ENCODE peak calls at places on chromosomes 3 and 15, in ten cellular contexts. J is cardiac muscle cell; Y is tibial artery; S is heart right ventricle; R is SK-N-SH; C is CD4-positive, alpha-beta memory T cell; I is RWPE1; U is neural progenitor cell; B is body of pancreas; M is endodermal cell. O is an unnamed sample.

GRCh38 chr3:113560845-113561623 is 28.7 kb downstream of the SIDT1 start:
- DNase-seq in J (no peak), Y (no peak), S (no peak), R (peak), C (peak), I (no peak), U (no peak), B (no peak), M (no peak), O (no peak)

GRCh38 chr15:87167055-87167454 is 1087.4 kb downstream of the AGBL1 start:
- DNase-seq in J (no peak), Y (no peak), S (no peak), R (no peak), C (no peak), I (no peak), U (no peak), B (no peak), M (no peak), O (no peak)

GRCh38 chr3:57112206-57112605 is 51.7 kb downstream of the SPATA12 start:
- DNase-seq in J (peak), Y (no peak), S (no peak), R (peak), C (no peak), I (no peak), U (peak), B (no peak), M (peak), O (no peak)

GRCh38 chr3:35200056-35200455 is 439.3 kb upstream of the ARPP21 start:
- DNase-seq in J (no peak), Y (no peak), S (no peak), R (no peak), C (no peak), I (peak), U (no peak), B (no peak), M (no peak), O (no peak)

GRCh38 chr15:63134245-63134644 is 12.6 kb downstream of the LACTB start:
- DNase-seq in J (no peak), Y (no peak), S (no peak), R (no peak), C (no peak), I (no peak), U (no peak), B (no peak), M (no peak), O (no peak)

GRCh38 chr3:55688154-55688553 is 201.0 kb upstream of the WNT5A start:
- DNase-seq in J (no peak), Y (no peak), S (no peak), R (no peak), C (no peak), I (no peak), U (no peak), B (no peak), M (no peak), O (no peak)

GRCh38 chr15:77097317-77097721 is 26.4 kb upstream of the TSPAN3 start:
- DNase-seq in J (no peak), Y (no peak), S (no peak), R (peak), C (no peak), I (no peak), U (no peak), B (no peak), M (no peak), O (no peak)

GRCh38 chr3:113245775-113246174 is 34.4 kb downstream of the BOC start:
- DNase-seq in J (no peak), Y (no peak), S (peak), R (no peak), C (no peak), I (no peak), U (peak), B (no peak), M (no peak), O (no peak)

GRCh38 chr3:142445816-142446254 is 2.0 kb downstream of the XRN1 start:
- DNase-seq in J (no peak), Y (no peak), S (no peak), R (no peak), C (no peak), I (no peak), U (no peak), B (no peak), M (no peak), O (no peak)

GRCh38 chr3:187473778-187474406 is 105.7 kb downstream of the RTP4 start:
- DNase-seq in J (no peak), Y (no peak), S (no peak), R (no peak), C (no peak), I (no peak), U (peak), B (no peak), M (no peak), O (no peak)

GRCh38 chr3:48684480-48685143 is 1.1 kb downstream of the NCKIPSD start:
- DNase-seq in J (no peak), Y (peak), S (peak), R (no peak), C (no peak), I (no peak), U (no peak), B (peak), M (no peak), O (no peak)

GRCh38 chr3:84893211-84893610 is 65.6 kb upstream of the CADM2 start:
- DNase-seq in J (no peak), Y (no peak), S (no peak), R (no peak), C (no peak), I (no peak), U (no peak), B (no peak), M (no peak), O (no peak)

GRCh38 chr3:117443014-117443413 is 733.4 kb downstream of the TUSC7 start:
- DNase-seq in J (no peak), Y (no peak), S (no peak), R (no peak), C (no peak), I (peak), U (no peak), B (no peak), M (no peak), O (no peak)

GRCh38 chr15:42141795-42142667 is 14.4 kb downstream of the PLA2G4F start:
- DNase-seq in J (no peak), Y (peak), S (no peak), R (no peak), C (no peak), I (no peak), U (no peak), B (no peak), M (no peak), O (no peak)

GRCh38 chr3:188169826-188170455 is 16.0 kb downstream of the LPP start:
- DNase-seq in J (no peak), Y (no peak), S (peak), R (no peak), C (no peak), I (no peak), U (no peak), B (no peak), M (no peak), O (no peak)

GRCh38 chr3:62462097-62462789 is 88.9 kb upstream of the FEZF2 start:
- DNase-seq in J (no peak), Y (no peak), S (no peak), R (no peak), C (no peak), I (no peak), U (no peak), B (no peak), M (no peak), O (no peak)

GRCh38 chr3:115960799-115961198 is 337.5 kb downstream of the GAP43 start:
- DNase-seq in J (no peak), Y (no peak), S (no peak), R (peak), C (no peak), I (no peak), U (no peak), B (no peak), M (no peak), O (no peak)

GRCh38 chr3:132404276-132404675 is 13.0 kb upstream of the DNAJC13 start:
- DNase-seq in J (no peak), Y (no peak), S (no peak), R (peak), C (no peak), I (no peak), U (no peak), B (no peak), M (no peak), O (no peak)

DNA sequence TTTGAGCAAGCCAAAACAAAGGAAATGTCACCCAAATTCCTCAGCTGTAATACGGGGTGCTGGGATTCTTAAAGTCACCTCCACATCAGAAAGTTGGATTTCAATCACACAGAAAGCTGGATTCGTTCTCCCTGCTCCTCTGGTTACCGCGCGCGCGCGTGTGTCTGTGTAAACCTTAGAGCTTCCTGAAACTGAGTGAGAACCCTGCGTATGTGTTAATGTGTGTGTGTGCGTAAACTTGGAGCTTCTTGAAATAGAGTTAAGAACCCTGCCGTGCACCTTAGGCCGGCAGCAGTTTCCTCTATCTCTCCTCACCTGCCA is 579 bp downstream of the LZTFL1 start:
- DNase-seq in J (peak), Y (no peak), S (no peak), R (no peak), C (no peak), I (no peak), U (peak), B (peak), M (no peak), O (no peak)
- H3K27ac ChIP-seq in J (peak), Y (peak), S (no peak), R (no peak), C (peak), I (peak), U (no peak), B (peak), M (no peak), O (peak)

DNA sequence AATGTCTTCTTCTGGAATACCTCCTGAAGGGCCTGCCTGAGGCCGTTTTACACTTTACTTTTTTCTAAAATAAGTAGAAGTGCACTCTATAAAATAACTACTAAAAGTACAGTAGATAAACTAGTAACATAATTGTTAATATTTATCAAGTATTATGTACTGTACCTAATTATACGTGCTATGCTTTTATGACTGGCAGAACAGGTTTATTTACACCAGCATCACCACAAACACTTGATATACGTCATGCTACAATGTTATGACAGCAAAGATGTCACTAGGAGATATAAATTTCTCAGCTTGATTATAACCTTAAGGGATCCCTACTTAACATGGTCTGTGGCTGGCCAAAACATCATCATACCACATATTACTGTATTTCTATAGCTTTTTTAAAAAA is 29.4 kb downstream of the DLG1 start:
- DNase-seq in J (no peak), Y (no peak), S (no peak), R (no peak), C (no peak), I (no peak), U (no peak), B (no peak), M (no peak), O (no peak)
- H3K27ac ChIP-seq in J (no peak), Y (no peak), S (no peak), R (no peak), C (no peak), I (no peak), U (no peak), B (no peak), M (no peak), O (no peak)

GRCh38 chr3:69665026-69665739 is 74.1 kb upstream of the MITF start:
- DNase-seq in J (peak), Y (no peak), S (peak), R (peak), C (no peak), I (peak), U (no peak), B (peak), M (peak), O (no peak)
- H3K27ac ChIP-seq in J (peak), Y (no peak), S (peak), R (peak), C (no peak), I (no peak), U (no peak), B (peak), M (no peak), O (no peak)

GRCh38 chr15:47513496-47513895 is 203.8 kb upstream of the SEMA6D start:
- DNase-seq in J (no peak), Y (no peak), S (no peak), R (no peak), C (no peak), I (no peak), U (no peak), B (no peak), M (no peak), O (no peak)
- H3K27ac ChIP-seq in J (no peak), Y (no peak), S (no peak), R (no peak), C (no peak), I (no peak), U (no peak), B (no peak), M (no peak), O (no peak)

GRCh38 chr3:37993067-37993809 is 2.7 kb downstream of the VILL start:
- DNase-seq in J (no peak), Y (peak), S (no peak), R (no peak), C (no peak), I (no peak), U (no peak), B (no peak), M (peak), O (no peak)
- H3K27ac ChIP-seq in J (no peak), Y (peak), S (peak), R (no peak), C (peak), I (peak), U (no peak), B (peak), M (no peak), O (peak)

DNA sequence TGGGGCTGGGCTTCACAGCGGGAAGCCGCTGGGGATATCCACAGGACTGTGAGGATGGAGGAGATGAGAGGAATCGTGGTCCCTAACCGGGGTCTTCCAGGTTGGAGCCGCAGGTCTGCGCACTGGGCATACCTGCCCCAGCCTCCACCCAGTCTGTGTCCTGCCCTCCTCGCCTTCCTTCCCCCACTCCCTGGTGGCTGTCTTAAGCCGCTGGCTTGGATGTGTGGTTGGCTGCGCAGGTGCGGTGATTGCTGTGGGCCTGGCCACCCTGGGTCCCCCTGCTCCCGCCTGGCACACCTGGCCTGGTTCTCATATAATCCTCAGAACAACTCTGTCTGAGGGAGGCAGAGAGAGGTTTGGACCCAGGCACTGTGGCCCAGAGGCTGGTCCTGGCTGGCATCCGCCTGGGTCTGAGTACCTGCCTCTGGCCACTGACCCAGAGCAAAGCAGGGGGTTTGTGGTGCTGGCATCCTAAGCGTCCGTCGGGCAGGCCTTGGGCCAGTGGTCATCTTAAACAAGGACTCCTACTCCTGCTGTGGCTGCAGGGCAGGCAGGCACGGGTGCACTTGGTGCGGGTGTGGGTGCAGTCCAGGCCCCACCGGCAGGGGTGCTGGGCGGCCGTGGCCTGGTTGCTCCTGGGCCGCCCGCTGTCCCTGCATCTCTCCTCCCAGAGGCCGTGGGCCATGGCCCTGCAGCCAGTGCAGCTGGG is 18.7 kb downstream of the PLXNA1 start:
- DNase-seq in J (no peak), Y (no peak), S (no peak), R (no peak), C (no peak), I (no peak), U (no peak), B (no peak), M (peak), O (no peak)
- H3K27ac ChIP-seq in J (peak), Y (peak), S (peak), R (peak), C (no peak), I (no peak), U (peak), B (peak), M (peak), O (no peak)

DNA sequence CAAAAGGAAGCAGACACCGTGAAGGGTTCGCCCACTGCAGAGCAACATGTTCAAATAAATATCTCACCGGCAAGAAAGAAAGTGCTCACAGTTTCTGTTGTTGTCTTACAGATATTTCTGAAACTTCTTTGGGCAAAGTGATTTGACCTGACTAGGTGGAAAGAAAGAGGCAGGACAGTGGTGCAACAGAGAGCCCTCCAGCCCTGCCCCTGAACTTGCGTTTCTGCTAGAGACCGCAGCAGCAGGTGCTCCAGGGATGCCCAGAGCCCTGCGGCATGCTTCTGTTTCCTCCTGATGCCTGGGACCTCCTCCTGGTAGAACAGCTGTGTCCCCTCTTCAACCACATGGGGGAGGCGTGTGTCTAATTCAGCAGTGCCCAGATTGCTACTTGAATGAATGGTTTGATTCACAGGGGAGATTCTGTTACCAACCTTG is 123.4 kb downstream of the ATP10A start:
- DNase-seq in J (peak), Y (no peak), S (no peak), R (peak), C (peak), I (no peak), U (peak), B (peak), M (peak), O (no peak)
- H3K27ac ChIP-seq in J (no peak), Y (no peak), S (no peak), R (no peak), C (no peak), I (no peak), U (no peak), B (no peak), M (no peak), O (no peak)